ENCODE peak calls at places on chromosomes 16 and 17, in ten cellular contexts. U is EL, C is NCI-H1092, D is DMS79 treated with DMSO at 0.1 percent for 48 hours, E is dorsolateral prefrontal cortex, H is GM23338, K is GM19239, B is NCI-H460, T is colonic mucosa, N is substantia nigra. W is an unnamed sample.

GRCh38 chr16:67668495-67669157 is 2.0 kb downstream of the C16orf86 start:
- DNase-seq in U (no peak), C (no peak), D (no peak), E (no peak), H (no peak), K (no peak), B (no peak), T (no peak), N (no peak), W (no peak)

GRCh38 chr17:31854672-31855071 is 4.4 kb downstream of the COPRS start:
- DNase-seq in U (no peak), C (no peak), D (no peak), E (no peak), H (no peak), K (no peak), B (no peak), T (no peak), N (no peak), W (no peak)

GRCh38 chr16:49281843-49282642 is 405 bp upstream of the CBLN1 start:
- DNase-seq in U (peak; percentile 20), C (peak; percentile 93), D (peak; percentile 59), E (peak; percentile 96), H (peak; percentile 97), K (peak; percentile 93), B (peak; percentile 86), T (peak; percentile 90), N (peak; percentile 88), W (peak; percentile 95)

GRCh38 chr16:72809446-72809845 is 238.5 kb downstream of the ZFHX3 start:
- DNase-seq in U (no peak), C (no peak), D (no peak), E (no peak), H (no peak), K (no peak), B (no peak), T (no peak), N (no peak), W (no peak)

GRCh38 chr16:15874745-15875314 is 13.6 kb downstream of the CEP20 start:
- DNase-seq in U (peak; percentile 56), C (peak; percentile 13), D (no peak), E (peak; percentile 14), H (peak; percentile 87), K (no peak), B (peak; percentile 72), T (peak; percentile 62), N (peak; percentile 31), W (peak; percentile 63)

GRCh38 chr16:22300427-22301071 is 3.3 kb downstream of the POLR3E start:
- DNase-seq in U (peak; percentile 53), C (no peak), D (peak; percentile 10), E (peak; percentile 29), H (peak; percentile 67), K (peak; percentile 30), B (peak; percentile 60), T (peak; percentile 62), N (peak; percentile 69), W (peak; percentile 72)

GRCh38 chr16:87352818-87353217 is 30.8 kb downstream of the FBXO31 start:
- DNase-seq in U (no peak), C (no peak), D (no peak), E (no peak), H (no peak), K (no peak), B (no peak), T (no peak), N (no peak), W (no peak)

GRCh38 chr16:52265446-52265861 is 281.5 kb downstream of the TOX3 start:
- DNase-seq in U (no peak), C (peak; percentile 85), D (peak; percentile 88), E (no peak), H (peak; percentile 73), K (no peak), B (no peak), T (no peak), N (no peak), W (no peak)

GRCh38 chr17:6496116-6496481 is 51.8 kb downstream of the PIMREG start:
- DNase-seq in U (no peak), C (no peak), D (no peak), E (no peak), H (peak; percentile 91), K (no peak), B (no peak), T (no peak), N (no peak), W (no peak)

GRCh38 chr16:4207229-4207628 is 34.7 kb downstream of the SRL start:
- DNase-seq in U (no peak), C (no peak), D (no peak), E (no peak), H (no peak), K (no peak), B (no peak), T (no peak), N (no peak), W (no peak)

GRCh38 chr17:14950216-14950615 is 314.9 kb downstream of the PMP22 start:
- DNase-seq in U (peak; percentile 31), C (no peak), D (no peak), E (no peak), H (no peak), K (no peak), B (no peak), T (no peak), N (no peak), W (no peak)

GRCh38 chr16:57801856-57802634 is at the start of gene KIFC3:
- DNase-seq in U (peak; percentile 84), C (peak; percentile 69), D (no peak), E (peak; percentile 49), H (peak; percentile 64), K (peak; percentile 62), B (peak; percentile 93), T (peak; percentile 69), N (peak; percentile 83), W (peak; percentile 47)

GRCh38 chr16:19167710-19168172 is 299 bp upstream of the SYT17 start:
- DNase-seq in U (peak; percentile 62), C (peak; percentile 86), D (peak; percentile 62), E (peak; percentile 17), H (peak; percentile 89), K (peak; percentile 81), B (peak; percentile 76), T (peak; percentile 79), N (peak; percentile 64), W (peak; percentile 74)

GRCh38 chr17:35896011-35896587 is 15.9 kb upstream of the CCL5 start:
- DNase-seq in U (no peak), C (no peak), D (no peak), E (no peak), H (no peak), K (no peak), B (no peak), T (no peak), N (no peak), W (peak; percentile 51)

W was measured in small intestine.